ENCODE peak calls at places on chromosomes 13 and 19, in four cellular contexts. V is NCI-H2081, E is heart left ventricle, I is NCI-H460. Z is an unnamed sample.

GRCh38 chr19:12867120-12868099 is 13.8 kb downstream of the DNASE2 start:
- DNase-seq in V (no peak), E (peak; percentile 39), I (no peak), Z (no peak)

GRCh38 chr13:73984949-73985691 is 149.1 kb downstream of the KLF12 start:
- DNase-seq in V (peak; percentile 32), E (peak; percentile 32), I (no peak), Z (no peak)

GRCh38 chr19:51294211-51294976 is 17.1 kb upstream of the IGLON5 start:
- DNase-seq in V (no peak), E (no peak), I (no peak), Z (no peak)

GRCh38 chr19:16180611-16181010 is 4.6 kb upstream of the FAM32A start:
- DNase-seq in V (no peak), E (no peak), I (no peak), Z (no peak)

GRCh38 chr13:33197551-33197971 is 88.0 kb downstream of the STARD13 start:
- DNase-seq in V (no peak), E (no peak), I (no peak), Z (no peak)

GRCh38 chr13:26280822-26281221 is 26.9 kb downstream of the CDK8 start:
- DNase-seq in V (no peak), E (no peak), I (no peak), Z (no peak)

GRCh38 chr13:98975822-98976261 is 2.0 kb downstream of the DOCK9 start:
- DNase-seq in V (no peak), E (no peak), I (no peak), Z (no peak)

GRCh38 chr19:6516018-6516658 is 14.0 kb upstream of the TUBB4A start:
- DNase-seq in V (peak; percentile 83), E (peak; percentile 92), I (peak; percentile 94), Z (peak; percentile 96)

GRCh38 chr13:38395505-38395803 is 45.8 kb downstream of the UFM1 start:
- DNase-seq in V (no peak), E (no peak), I (no peak), Z (no peak)

GRCh38 chr13:90238433-90238832 is 1109.1 kb upstream of the MIR17HG start:
- DNase-seq in V (no peak), E (no peak), I (no peak), Z (no peak)

GRCh38 chr13:61253105-61253877 is 162.4 kb downstream of the PCDH20 start:
- DNase-seq in V (no peak), E (no peak), I (no peak), Z (no peak)

GRCh38 chr19:13600091-13600490 is 93.8 kb upstream of the CACNA1A start:
- DNase-seq in V (no peak), E (no peak), I (no peak), Z (no peak)

GRCh38 chr13:80133631-80134083 is 207.3 kb downstream of the SPRY2 start:
- DNase-seq in V (no peak), E (no peak), I (no peak), Z (no peak)

GRCh38 chr19:10132848-10133350 is 13.2 kb upstream of the EIF3G start:
- DNase-seq in V (no peak), E (no peak), I (no peak), Z (no peak)

GRCh38 chr13:108326318-108326717 is 56.8 kb downstream of the TNFSF13B start:
- DNase-seq in V (peak; percentile 10), E (no peak), I (no peak), Z (no peak)

GRCh38 chr13:110538632-110539031 is 22.9 kb downstream of the RAB20 start:
- DNase-seq in V (peak; percentile 1), E (peak; percentile 88), I (no peak), Z (no peak)

GRCh38 chr19:11014403-11014911 is 53.6 kb downstream of the SMARCA4 start:
- DNase-seq in V (no peak), E (no peak), I (no peak), Z (peak; percentile 7)